ENCODE peak calls at places on chromosomes 16 and 17, in four cellular contexts. One of them, this sample, is unnamed.

GRCh38 chr16:11619327-11619851 is 32.7 kb upstream of the LITAF start:
- DNase-seq in H9: no peak
- DNase-seq in mesenchymal stem cell: no peak
- DNase-seq in H1: no peak
- DNase-seq in this sample: no peak

GRCh38 chr16:3656491-3657468 is 2.3 kb downstream of the DNASE1 start:
- DNase-seq in mesenchymal stem cell: no peak
- DNase-seq in H1: no peak
- DNase-seq in H9: peak
- DNase-seq in this sample: no peak

GRCh38 chr17:55381017-55381770 is 40.4 kb downstream of the MMD start:
- DNase-seq in H9: no peak
- DNase-seq in H1: no peak
- DNase-seq in mesenchymal stem cell: no peak
- DNase-seq in this sample: no peak

GRCh38 chr17:66799839-66800537 is 34.9 kb upstream of the CACNG5 start:
- DNase-seq in H1: no peak
- DNase-seq in H9: no peak
- DNase-seq in mesenchymal stem cell: no peak
- DNase-seq in this sample: no peak

GRCh38 chr16:84924339-84925091 is 86.8 kb downstream of the ZDHHC7 start:
- DNase-seq in H1: no peak
- DNase-seq in mesenchymal stem cell: no peak
- DNase-seq in H9: no peak
- DNase-seq in this sample: no peak

GRCh38 chr17:51356084-51356410 is 95.7 kb downstream of the UTP18 start:
- DNase-seq in H1: no peak
- DNase-seq in mesenchymal stem cell: no peak
- DNase-seq in H9: no peak
- DNase-seq in this sample: no peak

GRCh38 chr17:53032861-53033271 is 789.9 kb upstream of the KIF2B start:
- DNase-seq in H9: peak
- DNase-seq in mesenchymal stem cell: peak
- DNase-seq in H1: peak
- DNase-seq in this sample: peak

GRCh38 chr17:55117063-55117611 is 147.6 kb upstream of the HLF start:
- DNase-seq in H9: no peak
- DNase-seq in H1: no peak
- DNase-seq in mesenchymal stem cell: no peak
- DNase-seq in this sample: no peak

GRCh38 chr17:65529040-65529633 is 32.3 kb downstream of the AXIN2 start:
- DNase-seq in H1: no peak
- DNase-seq in H9: no peak
- DNase-seq in mesenchymal stem cell: no peak
- DNase-seq in this sample: no peak
- H2BK12ac ChIP-seq in H1: no peak
- H2BK12ac ChIP-seq in H9: no peak
- H2BK12ac ChIP-seq in mesenchymal stem cell: no peak
- H2BK12ac ChIP-seq in this sample: no peak

GRCh38 chr16:50802958-50803357 is 61.1 kb downstream of the CYLD start:
- DNase-seq in H1: no peak
- DNase-seq in H9: no peak
- DNase-seq in mesenchymal stem cell: no peak
- DNase-seq in this sample: no peak

GRCh38 chr16:50804290-50804907 is 62.5 kb downstream of the CYLD start:
- DNase-seq in H9: no peak
- DNase-seq in H1: no peak
- DNase-seq in mesenchymal stem cell: no peak
- DNase-seq in this sample: no peak

GRCh38 chr16:50808929-50809538 is 67.1 kb downstream of the CYLD start:
- DNase-seq in mesenchymal stem cell: no peak
- DNase-seq in H9: no peak
- DNase-seq in H1: no peak
- DNase-seq in this sample: no peak

GRCh38 chr16:50809561-50809960 is 67.7 kb downstream of the CYLD start:
- DNase-seq in mesenchymal stem cell: no peak
- DNase-seq in H1: no peak
- DNase-seq in H9: no peak
- DNase-seq in this sample: no peak

GRCh38 chr16:50806099-50807062 is 64.5 kb downstream of the CYLD start:
- DNase-seq in mesenchymal stem cell: peak
- DNase-seq in H9: peak
- DNase-seq in H1: peak
- DNase-seq in this sample: peak
- H3K9ac ChIP-seq in mesenchymal stem cell: peak
- H3K9ac ChIP-seq in H9: no peak
- H3K9ac ChIP-seq in H1: no peak
- H3K9ac ChIP-seq in this sample: no peak

GRCh38 chr17:2875608-2876007 is 79.4 kb downstream of the RAP1GAP2 start:
- DNase-seq in mesenchymal stem cell: no peak
- DNase-seq in H1: no peak
- DNase-seq in H9: peak
- DNase-seq in this sample: no peak
- H2BK12ac ChIP-seq in mesenchymal stem cell: no peak
- H2BK12ac ChIP-seq in H1: peak
- H2BK12ac ChIP-seq in H9: peak
- H2BK12ac ChIP-seq in this sample: no peak

DNA sequence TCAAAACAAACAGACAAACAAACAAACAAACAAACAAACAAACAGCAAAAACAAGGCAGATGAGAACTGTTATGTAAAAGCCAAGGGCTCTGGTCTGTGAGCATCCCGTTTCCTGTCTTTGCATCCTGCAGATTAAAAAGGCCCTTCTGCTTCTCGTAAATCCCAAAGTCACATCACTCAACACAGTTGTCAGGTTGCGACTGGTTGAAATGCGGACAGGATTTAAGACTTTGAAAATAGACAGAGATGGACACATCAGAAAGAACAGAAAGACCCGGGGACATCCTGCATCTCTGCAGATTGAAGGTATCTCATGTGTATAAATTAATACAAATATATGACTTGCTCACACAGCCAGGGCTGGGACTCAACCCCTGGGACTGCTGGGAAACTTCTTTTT is 18.2 kb upstream of the TMC7 start:
- DNase-seq in H9: no peak
- DNase-seq in H1: no peak
- DNase-seq in mesenchymal stem cell: no peak
- DNase-seq in this sample: no peak
- H3K9ac ChIP-seq in H9: no peak
- H3K9ac ChIP-seq in H1: no peak
- H3K9ac ChIP-seq in mesenchymal stem cell: no peak
- H3K9ac ChIP-seq in this sample: no peak

GRCh38 chr17:34588266-34588665 is 8.9 kb downstream of the TMEM132E start:
- DNase-seq in H1: no peak
- DNase-seq in H9: no peak
- DNase-seq in mesenchymal stem cell: no peak
- DNase-seq in this sample: no peak
- H2BK12ac ChIP-seq in H1: no peak
- H2BK12ac ChIP-seq in H9: no peak
- H2BK12ac ChIP-seq in mesenchymal stem cell: no peak
- H2BK12ac ChIP-seq in this sample: no peak

DNA sequence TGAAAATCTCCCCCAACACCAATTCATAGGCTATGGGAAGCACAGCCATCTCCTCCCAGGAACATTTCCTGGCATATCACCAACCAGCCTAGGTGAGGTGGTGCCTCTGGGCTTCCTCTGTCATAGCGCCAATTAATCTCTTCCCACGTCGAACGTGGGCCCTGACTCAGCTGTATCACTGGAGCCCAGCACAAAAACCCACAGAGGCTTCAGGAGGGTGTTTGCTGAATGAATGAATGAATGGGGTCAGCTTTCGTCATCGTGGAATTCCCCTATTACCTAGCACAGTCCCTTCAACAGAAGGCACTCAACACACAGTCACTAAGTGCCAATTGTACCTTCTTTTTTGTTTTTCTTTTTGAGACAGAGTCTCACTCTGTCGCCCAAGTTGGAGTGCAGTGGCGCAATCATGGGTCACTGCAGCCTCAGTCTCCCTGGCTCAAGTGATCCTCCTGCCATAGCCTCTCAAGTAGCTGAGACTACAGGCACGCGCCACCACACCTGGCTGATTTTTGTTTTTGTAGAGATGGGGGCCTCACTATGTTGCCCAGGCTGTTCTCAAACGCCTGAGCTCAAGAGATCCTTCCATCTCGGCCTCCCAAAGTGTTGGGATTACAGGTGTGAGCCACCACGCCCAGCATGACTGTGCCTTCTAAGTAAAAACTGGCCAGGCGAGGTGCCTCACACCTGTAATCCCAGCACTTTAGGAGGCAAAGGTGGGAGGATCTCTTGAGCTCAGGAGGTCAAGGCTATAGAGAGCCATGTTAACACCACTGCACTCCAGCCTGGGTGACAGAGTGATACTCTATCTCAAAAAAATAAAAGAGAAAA is 4.1 kb downstream of the ZNF688 start:
- DNase-seq in H1: no peak
- DNase-seq in H9: no peak
- DNase-seq in mesenchymal stem cell: peak
- DNase-seq in this sample: no peak
- H3K9ac ChIP-seq in H1: no peak
- H3K9ac ChIP-seq in H9: no peak
- H3K9ac ChIP-seq in mesenchymal stem cell: peak
- H3K9ac ChIP-seq in this sample: no peak

DNA sequence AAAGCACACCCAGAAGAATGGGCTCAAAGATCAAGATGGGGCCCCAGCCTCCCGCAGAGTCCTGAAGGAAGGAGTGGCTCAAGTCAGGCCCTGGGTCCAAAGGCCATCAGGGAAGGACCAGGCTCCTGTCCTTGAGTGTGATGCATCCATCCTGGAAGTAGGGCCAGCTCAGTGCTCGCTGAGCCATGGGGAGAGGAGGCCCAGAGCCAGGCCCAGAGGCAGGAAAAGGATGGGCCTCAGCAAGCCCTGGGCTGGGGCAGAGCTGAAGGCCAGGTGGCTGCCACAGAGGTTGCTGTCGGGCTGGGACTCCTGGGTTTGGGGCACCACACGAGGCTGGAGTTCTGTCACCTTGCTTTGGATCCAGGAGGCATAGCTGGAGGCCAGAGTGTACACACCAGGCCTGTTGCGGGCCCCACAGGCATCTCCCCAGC is 3.7 kb downstream of the PRSS8 start:
- DNase-seq in H9: no peak
- DNase-seq in mesenchymal stem cell: no peak
- DNase-seq in H1: no peak
- DNase-seq in this sample: no peak
- H2BK12ac ChIP-seq in H9: no peak
- H2BK12ac ChIP-seq in mesenchymal stem cell: no peak
- H2BK12ac ChIP-seq in H1: no peak
- H2BK12ac ChIP-seq in this sample: no peak

GRCh38 chr17:40517981-40518380 is 16.6 kb upstream of the TNS4 start:
- DNase-seq in H1: no peak
- DNase-seq in H9: no peak
- DNase-seq in mesenchymal stem cell: no peak
- DNase-seq in this sample: no peak
- H3K9ac ChIP-seq in H1: no peak
- H3K9ac ChIP-seq in H9: no peak
- H3K9ac ChIP-seq in mesenchymal stem cell: no peak
- H3K9ac ChIP-seq in this sample: no peak

DNA sequence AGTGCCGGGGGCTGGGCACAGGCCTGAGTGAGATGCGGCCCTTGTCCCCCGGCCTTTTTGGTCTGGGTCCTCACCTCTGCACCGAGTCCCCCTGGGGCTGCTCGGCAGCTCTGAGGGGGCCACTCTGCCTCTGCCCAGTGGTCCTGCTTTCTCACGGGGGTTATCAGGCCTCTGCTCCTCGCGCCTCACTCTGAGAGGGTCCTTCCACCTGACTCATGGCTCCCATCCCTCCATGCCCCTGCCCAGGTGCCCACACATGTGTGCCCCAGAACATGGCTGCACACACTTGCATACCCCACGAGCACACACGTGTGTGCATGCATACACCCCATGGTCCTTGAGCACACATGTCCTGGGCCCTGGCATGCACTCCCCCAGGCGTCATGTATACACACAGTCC is 53.7 kb downstream of the CMIP start:
- DNase-seq in H9: no peak
- DNase-seq in mesenchymal stem cell: no peak
- DNase-seq in H1: no peak
- DNase-seq in this sample: no peak
- H2BK12ac ChIP-seq in H9: no peak
- H2BK12ac ChIP-seq in mesenchymal stem cell: no peak
- H2BK12ac ChIP-seq in H1: peak
- H2BK12ac ChIP-seq in this sample: no peak

This sample was measured in neuronal stem cell.